ENCODE peak calls at places on chromosomes 1 and 21, in five cellular contexts. D is SK-N-SH, K is GM12878, E is HepG2, J is K562. F is an unnamed sample.

GRCh38 chr1:60298290-60298689 is 224.7 kb upstream of the C1orf87 start:
- DNase-seq in D (no peak), K (no peak), E (no peak), J (no peak), F (no peak)

GRCh38 chr1:216836316-216836715 is 113.1 kb upstream of the ESRRG start:
- DNase-seq in D (no peak), K (no peak), E (no peak), J (no peak), F (no peak)

GRCh38 chr1:230822092-230822581 is 46.2 kb downstream of the C1orf198 start:
- DNase-seq in D (no peak), K (no peak), E (no peak), J (no peak), F (no peak)

GRCh38 chr1:200869753-200870391 is 2.9 kb upstream of the GPR25 start:
- DNase-seq in D (no peak), K (peak), E (no peak), J (no peak), F (no peak)

GRCh38 chr1:193325771-193326170 is 139.4 kb upstream of the B3GALT2 start:
- DNase-seq in D (no peak), K (no peak), E (no peak), J (no peak), F (no peak)

GRCh38 chr1:28067523-28068090 is 20.8 kb downstream of the EYA3 start:
- DNase-seq in D (no peak), K (no peak), E (no peak), J (no peak), F (no peak)

GRCh38 chr1:67415041-67415440 is 15.2 kb downstream of the SERBP1 start:
- DNase-seq in D (no peak), K (no peak), E (no peak), J (no peak), F (no peak)

GRCh38 chr1:232016636-232017035 is 390.0 kb downstream of the DISC1 start:
- DNase-seq in D (no peak), K (no peak), E (no peak), J (no peak), F (no peak)

GRCh38 chr1:18009061-18009728 is 98.4 kb upstream of the IGSF21 start:
- DNase-seq in D (no peak), K (no peak), E (no peak), J (no peak), F (no peak)

GRCh38 chr1:17016317-17016661 is 4.6 kb upstream of the ATP13A2 start:
- DNase-seq in D (no peak), K (no peak), E (no peak), J (no peak), F (no peak)

GRCh38 chr1:38788937-38789336 is 70.6 kb downstream of the RRAGC start:
- DNase-seq in D (no peak), K (no peak), E (no peak), J (no peak), F (no peak)

GRCh38 chr21:45922648-45923047 is 58.9 kb upstream of the COL6A1 start:
- DNase-seq in D (no peak), K (no peak), E (no peak), J (no peak), F (no peak)

GRCh38 chr1:236913371-236914037 is 90.7 kb downstream of the MT1HL1 start:
- DNase-seq in D (no peak), K (no peak), E (no peak), J (peak), F (no peak)

GRCh38 chr1:36482724-36483388 is at the start of gene CSF3R:
- DNase-seq in D (no peak), K (no peak), E (no peak), J (no peak), F (no peak)

GRCh38 chr1:225422795-225423517 is 4.9 kb downstream of the LBR start:
- DNase-seq in D (peak), K (no peak), E (no peak), J (no peak), F (no peak)

GRCh38 chr1:114219247-114219872 is 65.7 kb upstream of the SYT6 start:
- DNase-seq in D (no peak), K (no peak), E (no peak), J (no peak), F (no peak)

GRCh38 chr1:172733815-172734214 is 74.9 kb downstream of the FASLG start:
- DNase-seq in D (no peak), K (no peak), E (no peak), J (no peak), F (no peak)

GRCh38 chr1:118143828-118144227 is 41.2 kb downstream of the SPAG17 start:
- DNase-seq in D (no peak), K (no peak), E (no peak), J (no peak), F (no peak)

GRCh38 chr21:38631171-38631570 is 132.9 kb upstream of the ERG start:
- DNase-seq in D (no peak), K (no peak), E (no peak), J (no peak), F (no peak)

GRCh38 chr21:26167593-26167992 is 3.0 kb downstream of the APP start:
- DNase-seq in D (no peak), K (no peak), E (no peak), J (no peak), F (no peak)

GRCh38 chr1:110065841-110066240 is 4.6 kb downstream of the ALX3 start:
- DNase-seq in D (no peak), K (no peak), E (no peak), J (no peak), F (no peak)

GRCh38 chr21:21688877-21689276 is 690.7 kb downstream of the NCAM2 start:
- DNase-seq in D (peak), K (no peak), E (no peak), J (no peak), F (peak)

GRCh38 chr21:21165063-21165645 is 166.9 kb downstream of the NCAM2 start:
- DNase-seq in D (peak), K (no peak), E (no peak), J (no peak), F (no peak)

GRCh38 chr1:54980528-54981241 is at the start of gene TMEM61:
- DNase-seq in D (peak), K (no peak), E (no peak), J (no peak), F (no peak)

GRCh38 chr1:186828612-186829542 is at the start of gene PLA2G4A:
- DNase-seq in D (no peak), K (no peak), E (no peak), J (no peak), F (peak)

GRCh38 chr1:50368179-50369007 is 54.9 kb downstream of the DMRTA2 start:
- DNase-seq in D (peak), K (no peak), E (peak), J (peak), F (peak)

GRCh38 chr1:44775078-44775929 is at the start of gene RPS8:
- DNase-seq in D (peak), K (peak), E (peak), J (peak), F (peak)

GRCh38 chr1:66397192-66397591 is 136.8 kb upstream of the SGIP1 start:
- DNase-seq in D (no peak), K (no peak), E (no peak), J (no peak), F (no peak)

GRCh38 chr1:234978397-234979291 is 150.0 kb downstream of the TOMM20 start:
- DNase-seq in D (peak), K (peak), E (peak), J (peak), F (no peak)

GRCh38 chr1:193156826-193157142 is 29.6 kb downstream of the B3GALT2 start:
- DNase-seq in D (no peak), K (no peak), E (no peak), J (no peak), F (no peak)

GRCh38 chr1:234040446-234041317 is 136.2 kb downstream of the SLC35F3 start:
- DNase-seq in D (no peak), K (no peak), E (no peak), J (no peak), F (no peak)

GRCh38 chr1:67838180-67838912 is 5.1 kb upstream of the GNG12 start:
- DNase-seq in D (peak), K (no peak), E (no peak), J (no peak), F (no peak)

GRCh38 chr1:84936116-84936810 is 43.3 kb upstream of the LPAR3 start:
- DNase-seq in D (peak), K (no peak), E (peak), J (peak), F (peak)

GRCh38 chr1:203166192-203166940 is 9.3 kb downstream of the MYBPH start:
- DNase-seq in D (no peak), K (no peak), E (peak), J (peak), F (peak)

DNA sequence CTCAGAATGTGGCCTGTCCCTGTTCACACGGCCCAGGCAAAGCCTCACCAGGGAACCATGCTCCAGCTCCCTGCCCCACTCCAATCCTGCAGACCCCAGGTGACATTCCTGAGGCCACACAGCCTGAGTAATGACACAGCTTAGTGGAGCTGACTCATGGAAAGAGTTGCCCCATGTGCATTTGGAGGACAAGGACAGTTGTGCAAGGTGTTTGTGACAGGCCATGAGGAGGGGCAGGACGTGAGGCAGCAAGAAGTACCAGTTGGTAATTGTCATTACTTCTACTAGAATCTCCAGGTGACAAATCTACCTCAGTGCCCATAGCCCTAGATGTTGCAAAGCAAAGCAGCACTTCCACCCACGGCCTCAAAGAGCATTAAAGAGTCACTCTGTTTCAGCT is 15.2 kb downstream of the PRR9 start:
- DNase-seq in D (no peak), K (no peak), E (no peak), J (no peak), F (no peak)
- TF ChIP-seq FOXM1 in D (no peak), K (no peak), E (no peak), J (no peak), F (no peak)

GRCh38 chr21:31201144-31201543 is 142.9 kb downstream of the TIAM1 start:
- DNase-seq in D (no peak), K (no peak), E (no peak), J (no peak), F (no peak)

GRCh38 chr21:31195334-31196015 is 148.6 kb downstream of the TIAM1 start:
- DNase-seq in D (no peak), K (peak), E (no peak), J (no peak), F (no peak)

GRCh38 chr21:31201548-31201947 is 142.5 kb downstream of the TIAM1 start:
- DNase-seq in D (no peak), K (peak), E (no peak), J (no peak), F (no peak)

GRCh38 chr21:31196724-31197123 is 147.3 kb downstream of the TIAM1 start:
- DNase-seq in D (no peak), K (no peak), E (no peak), J (no peak), F (no peak)

GRCh38 chr21:31198575-31198974 is 145.5 kb downstream of the TIAM1 start:
- DNase-seq in D (peak), K (no peak), E (peak), J (peak), F (peak)
- TF ChIP-seq FOXM1 in D (no peak), K (no peak), E (no peak), J (no peak), F (no peak)

DNA sequence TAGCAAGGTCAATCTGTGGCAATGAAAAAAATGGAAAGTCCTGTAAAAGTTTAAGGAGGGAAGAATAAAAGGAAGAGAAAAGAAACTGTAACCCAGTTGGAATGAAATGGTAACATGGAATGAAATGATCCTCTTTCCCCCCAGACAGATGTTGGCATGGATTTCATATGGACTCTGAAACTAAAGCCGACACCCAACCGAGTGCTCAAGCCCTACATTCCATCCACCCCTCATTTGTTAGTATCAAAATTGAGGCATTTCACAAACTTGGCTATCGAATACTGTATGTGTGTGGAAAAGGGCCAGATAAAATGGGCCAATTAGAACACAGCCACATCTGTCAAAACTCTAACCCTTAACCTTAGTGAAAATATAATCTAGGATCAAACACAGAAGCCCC is 72.7 kb upstream of the RGL1 start:
- DNase-seq in D (no peak), K (no peak), E (no peak), J (no peak), F (no peak)
- TF ChIP-seq FOXM1 in D (no peak), K (no peak), E (no peak), J (no peak), F (no peak)

GRCh38 chr1:86906419-86906818 is 7.5 kb downstream of the SELENOF start:
- DNase-seq in D (no peak), K (no peak), E (no peak), J (no peak), F (peak)
- TF ChIP-seq FOXM1 in D (no peak), K (no peak), E (no peak), J (no peak), F (no peak)

DNA sequence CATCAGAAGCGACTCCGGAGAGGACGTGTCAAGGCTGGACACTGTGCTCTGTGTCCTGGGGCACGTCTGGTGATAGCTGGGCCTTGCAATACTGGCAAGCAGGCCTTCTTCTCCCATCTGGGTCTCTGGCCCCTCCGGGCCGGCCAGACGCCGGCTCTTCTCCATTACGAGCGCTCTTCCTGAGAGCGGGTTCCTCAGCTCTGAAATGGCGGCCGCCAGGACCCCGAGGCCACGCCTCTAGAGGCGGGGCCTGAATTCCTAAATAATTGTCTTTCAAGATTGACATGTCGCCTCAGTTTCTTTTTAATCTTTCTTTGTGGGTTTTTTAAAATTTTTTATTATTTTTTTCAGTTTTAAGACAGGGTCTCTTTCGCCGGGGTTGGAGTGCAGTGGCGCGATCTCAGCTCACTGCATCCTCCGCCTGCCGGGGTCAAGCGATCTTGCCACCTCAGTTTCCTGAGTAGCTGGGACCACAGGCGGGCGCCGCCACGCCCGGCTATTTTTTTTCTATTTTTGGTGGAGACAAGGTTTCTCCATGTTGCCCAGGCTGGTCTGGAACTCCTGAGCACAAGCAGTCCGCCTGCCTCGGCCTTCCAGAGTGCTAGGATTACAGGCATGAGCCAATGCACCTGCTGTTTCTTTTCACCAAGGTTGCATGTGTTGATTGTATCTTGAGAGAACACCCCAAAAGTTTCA is 9.2 kb downstream of the RNF2 start:
- DNase-seq in D (no peak), K (no peak), E (no peak), J (peak), F (no peak)
- TF ChIP-seq FOXM1 in D (no peak), K (no peak), E (no peak), J (no peak), F (no peak)

GRCh38 chr1:46183926-46184557 is 7.8 kb upstream of the P3R3URF start:
- DNase-seq in D (no peak), K (no peak), E (no peak), J (no peak), F (no peak)
- TF ChIP-seq FOXM1 in D (no peak), K (no peak), E (no peak), J (no peak), F (no peak)

GRCh38 chr1:102550729-102551384 is 554.1 kb upstream of the OLFM3 start:
- DNase-seq in D (no peak), K (no peak), E (peak), J (no peak), F (peak)
- TF ChIP-seq FOXM1 in D (no peak), K (no peak), E (no peak), J (no peak), F (no peak)

GRCh38 chr1:8560611-8561544 is 243.0 kb downstream of the SLC45A1 start:
- DNase-seq in D (peak), K (no peak), E (peak), J (peak), F (peak)
- TF ChIP-seq FOXM1 in D (no peak), K (peak), E (no peak), J (no peak), F (no peak)

DNA sequence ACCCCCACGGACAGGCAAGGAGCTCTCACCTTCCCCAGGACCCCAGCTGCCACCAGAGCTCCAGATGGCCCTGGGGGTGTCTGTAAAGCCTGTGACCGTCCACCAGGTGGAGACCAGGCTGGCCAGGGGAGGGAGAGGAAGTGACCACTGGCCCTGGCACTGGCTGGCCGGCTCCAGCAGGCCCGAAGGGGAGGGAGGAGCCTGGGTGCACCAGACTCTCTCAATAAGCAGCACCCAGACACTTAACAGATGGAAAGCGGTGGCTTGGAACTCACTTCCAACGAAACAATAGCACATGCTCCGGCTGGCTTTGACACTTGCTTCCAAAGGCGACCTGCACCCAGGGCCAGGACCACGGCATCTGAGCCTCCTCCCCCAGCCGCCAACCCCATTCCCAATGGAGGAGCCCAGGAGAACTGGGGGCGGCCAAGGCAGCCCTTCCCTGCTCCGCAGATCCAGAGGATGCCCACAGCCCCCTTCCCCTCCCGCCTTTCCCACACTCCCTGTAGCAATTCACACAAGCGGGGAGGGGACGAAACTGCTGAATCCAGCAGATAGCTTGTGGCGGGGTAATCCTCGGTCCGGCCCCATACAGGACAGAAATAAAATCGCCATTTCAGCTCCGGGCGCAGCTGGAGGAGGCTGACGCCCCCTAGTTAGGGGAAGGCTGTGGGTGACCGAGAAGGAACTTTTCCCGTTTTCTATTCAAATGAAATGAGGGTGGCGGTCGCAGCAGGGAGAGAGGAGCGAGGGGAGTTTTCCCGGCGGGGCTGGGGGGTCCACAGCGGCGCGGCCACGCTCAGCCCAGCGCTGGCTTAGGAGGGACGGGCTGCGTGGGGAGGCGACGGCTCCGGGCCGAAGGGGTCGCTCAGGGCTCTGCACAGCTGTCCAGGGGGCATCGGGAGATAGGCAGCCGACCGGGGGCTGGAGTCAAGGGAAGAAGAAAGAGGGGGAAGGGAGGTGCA is 612 bp upstream of the PDE9A start:
- DNase-seq in D (peak), K (no peak), E (peak), J (peak), F (peak)
- TF ChIP-seq FOXM1 in D (no peak), K (no peak), E (no peak), J (no peak), F (no peak)

F was measured in HEK293T.